ENCODE peak calls at places on chromosomes 12 and 14, in four cellular contexts. Z is A549, G is ovary, P is heart left ventricle. M is an unnamed sample. For H3K9me3, the result is how much of the 10 kb centered on the place peaks cover.

GRCh38 chr12:93273834-93274705 is 103.7 kb upstream of the NUDT4 start:
- DNase-seq in Z (no peak), P (no peak), G (no peak), M (no peak)

GRCh38 chr12:70190252-70191010 is 52.8 kb upstream of the CNOT2 start:
- DNase-seq in Z (no peak), G (no peak), P (no peak), M (no peak)

GRCh38 chr14:92938235-92938875 is 15.4 kb downstream of the CHGA start:
- DNase-seq in Z (no peak), G (no peak), P (no peak), M (no peak)

GRCh38 chr14:21309238-21309636 is 29.4 kb downstream of the RPGRIP1 start:
- DNase-seq in P (no peak), Z (no peak), G (no peak), M (no peak)

GRCh38 chr12:114288071-114288470 is 117.9 kb downstream of the TBX5 start:
- DNase-seq in Z (no peak), G (no peak), P (no peak), M (no peak)

GRCh38 chr14:99522457-99522891 is 41.3 kb downstream of the CCNK start:
- DNase-seq in P (peak), G (peak), Z (peak), M (no peak)

GRCh38 chr12:79020106-79020505 is 155.5 kb downstream of the SYT1 start:
- DNase-seq in Z (no peak), P (no peak), G (no peak), M (no peak)

GRCh38 chr12:96457191-96457930 is 32.0 kb upstream of the CFAP54 start:
- DNase-seq in P (no peak), G (no peak), Z (no peak), M (no peak)

GRCh38 chr12:52087961-52088820 is 8.7 kb downstream of the SMIM41 start:
- DNase-seq in Z (no peak), P (no peak), G (no peak), M (peak)

GRCh38 chr14:104749958-104750529 is 2.9 kb upstream of the SIVA1 start:
- DNase-seq in G (no peak), Z (no peak), P (peak), M (no peak)

GRCh38 chr14:100371773-100372172 is 48.6 kb downstream of the SLC25A47 start:
- DNase-seq in Z (no peak), P (no peak), G (no peak), M (no peak)

GRCh38 chr12:128178551-128178950 is 88.4 kb upstream of the TMEM132C start:
- DNase-seq in P (no peak), Z (no peak), G (no peak), M (no peak)

GRCh38 chr14:44846232-44846824 is 115.4 kb downstream of the KLHL28 start:
- DNase-seq in Z (peak), P (no peak), G (no peak), M (no peak)

GRCh38 chr14:60722163-60722835 is 1.9 kb downstream of the SIX4 start:
- DNase-seq in G (peak), Z (peak), P (peak), M (no peak)

GRCh38 chr12:127680516-127680915 is 586.5 kb upstream of the TMEM132C start:
- DNase-seq in P (no peak), G (no peak), Z (no peak), M (no peak)

GRCh38 chr14:101194356-101195308 is 291.1 kb upstream of the RTL1 start:
- DNase-seq in P (no peak), G (peak), Z (no peak), M (peak)

GRCh38 chr12:80195143-80195726 is 95.9 kb downstream of the OTOGL start:
- DNase-seq in P (no peak), Z (peak), G (no peak), M (no peak)

GRCh38 chr12:97276621-97277020 is 186.0 kb upstream of the RMST start:
- DNase-seq in P (no peak), G (no peak), Z (no peak), M (no peak)

GRCh38 chr12:22665476-22665875 is 40.5 kb downstream of the ETNK1 start:
- DNase-seq in Z (no peak), P (no peak), G (no peak), M (no peak)

DNA sequence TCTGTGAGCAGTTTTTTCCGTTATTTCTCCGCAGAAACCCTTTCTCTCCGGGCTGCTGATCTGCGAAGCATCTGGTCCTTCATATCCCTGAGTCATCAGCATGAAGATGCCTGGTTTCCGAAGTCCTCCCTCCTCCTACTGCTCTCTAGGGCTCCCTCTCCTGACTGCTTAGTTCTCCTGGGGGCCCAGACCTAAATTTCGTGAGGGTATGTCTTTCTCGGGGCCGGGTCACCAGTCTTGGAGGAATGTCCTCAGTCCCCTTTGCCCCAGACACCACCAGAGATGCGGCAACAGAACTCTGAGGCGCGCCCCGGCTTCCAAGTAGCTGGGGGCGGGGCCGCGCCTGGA is 622 bp upstream of the BICDL1 start:
- DNase-seq in Z (no peak), P (no peak), G (no peak), M (no peak)
- TF ChIP-seq CTCF in Z (peak), P (no peak), G (no peak), M (no peak)

GRCh38 chr12:49297695-49298060 is 2.7 kb downstream of the PRPH start:
- DNase-seq in G (no peak), Z (no peak), P (no peak), M (no peak)
- H3K4me3 ChIP-seq in G (no peak), Z (peak), P (no peak), M (no peak)

DNA sequence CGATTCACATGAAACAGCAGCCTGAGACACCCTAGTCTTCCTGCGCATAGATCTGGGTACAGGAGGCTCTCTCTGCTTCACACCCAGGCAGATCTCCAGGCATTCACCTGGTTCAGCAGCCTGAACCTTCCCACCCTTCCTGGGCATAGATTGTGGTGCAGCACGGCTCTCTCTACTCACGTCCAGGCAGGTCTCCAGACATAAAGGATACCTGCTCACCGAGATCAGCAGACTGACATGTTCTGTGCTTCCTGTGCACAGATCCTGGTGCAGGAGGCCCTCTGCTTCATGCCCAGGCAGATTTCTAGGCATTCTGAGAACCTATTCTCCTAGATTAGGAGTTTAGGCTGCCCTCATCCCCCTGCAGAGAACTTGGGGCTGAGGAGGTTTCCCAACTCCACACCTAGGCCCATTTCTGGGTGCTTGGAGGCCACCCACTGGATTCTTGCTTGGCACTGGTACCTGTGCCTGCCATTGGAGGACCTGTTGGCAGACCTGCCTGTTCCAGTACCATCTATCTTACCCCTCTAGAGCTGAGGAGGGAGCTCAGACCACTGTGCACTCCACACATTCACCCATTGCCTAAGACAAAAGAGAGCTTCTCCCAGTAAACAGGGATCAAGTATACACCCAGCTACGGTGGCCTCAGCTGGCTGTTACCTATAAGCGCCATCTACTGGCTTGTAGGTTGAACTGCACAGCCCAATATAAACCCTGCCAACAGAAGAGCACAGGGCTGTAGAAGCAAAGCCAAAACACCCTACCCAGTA is 28.0 kb upstream of the GARIN6 start:
- DNase-seq in P (no peak), Z (peak), G (no peak), M (no peak)
- H3K9me3 ChIP-seq in P (under half), Z (under half), G (under half), M (under half)

GRCh38 chr12:125683748-125684381 is 618.6 kb downstream of the AACS start:
- DNase-seq in P (no peak), Z (peak), G (no peak), M (no peak)
- TF ChIP-seq CTCF in P (no peak), Z (no peak), G (no peak), M (no peak)

GRCh38 chr14:91375748-91376452 is 41.7 kb downstream of the CCDC88C start:
- DNase-seq in G (no peak), Z (no peak), P (no peak), M (no peak)
- H3K4me3 ChIP-seq in G (no peak), Z (no peak), P (no peak), M (no peak)

GRCh38 chr14:70947739-70948138 is 40.5 kb downstream of the PCNX1 start:
- DNase-seq in P (no peak), Z (no peak), G (no peak), M (no peak)
- H3K9me3 ChIP-seq in P (under half), Z (under half), G (under half), M (under half)

GRCh38 chr12:2797721-2798418 is 3.1 kb downstream of the FKBP4 start:
- DNase-seq in G (peak), P (peak), Z (no peak), M (no peak)
- TF ChIP-seq CTCF in G (no peak), P (no peak), Z (peak), M (no peak)

GRCh38 chr12:19517583-19517982 is 78.3 kb downstream of the AEBP2 start:
- DNase-seq in G (no peak), Z (no peak), P (no peak), M (no peak)
- H3K4me3 ChIP-seq in G (no peak), Z (no peak), P (no peak), M (no peak)

GRCh38 chr14:38206689-38207088 is 1.0 kb upstream of the SSTR1 start:
- DNase-seq in G (no peak), P (no peak), Z (no peak), M (no peak)
- H3K9me3 ChIP-seq in G (under half), P (under half), Z (under half), M (under half)

GRCh38 chr12:20122274-20122673 is 246.1 kb upstream of the PDE3A start:
- DNase-seq in Z (peak), G (no peak), P (no peak), M (no peak)
- TF ChIP-seq CTCF in Z (peak), G (no peak), P (no peak), M (no peak)

M was measured in right atrium auricular region.